ENCODE peak calls at places on chromosomes 6 and 20, in six cellular contexts. Q is fibroblast of lung; H is effector memory CD8-positive, alpha-beta T cell; E is glomerular endothelial cell; D is NCI-H1417; C is NCI-H2171. N is an unnamed sample.

GRCh38 chr6:111741177-111741952 is 131.9 kb downstream of the FYN start:
- DNase-seq in Q (no peak), H (no peak), E (no peak), D (no peak), C (no peak), N (no peak)

GRCh38 chr6:6723792-6724318 is 135.3 kb downstream of the LY86 start:
- DNase-seq in Q (no peak), H (no peak), E (peak), D (no peak), C (no peak), N (no peak)

GRCh38 chr20:51014797-51015722 is 7.8 kb downstream of the KCNG1 start:
- DNase-seq in Q (peak), H (no peak), E (no peak), D (peak), C (no peak), N (peak)

GRCh38 chr20:62506087-62506486 is 30.3 kb upstream of the GATA5 start:
- DNase-seq in Q (no peak), H (no peak), E (no peak), D (no peak), C (no peak), N (no peak)

GRCh38 chr6:169959129-169960002 is 207.9 kb downstream of the ERMARD start:
- DNase-seq in Q (no peak), H (peak), E (no peak), D (peak), C (peak), N (no peak)

GRCh38 chr20:4235512-4236043 is 220.2 kb upstream of the RNF24 start:
- DNase-seq in Q (no peak), H (no peak), E (no peak), D (no peak), C (no peak), N (no peak)

GRCh38 chr6:144286503-144287393 is 1.6 kb downstream of the UTRN start:
- DNase-seq in Q (peak), H (peak), E (no peak), D (peak), C (no peak), N (peak)

GRCh38 chr20:58659841-58660240 is 8.8 kb downstream of the STX16 start:
- DNase-seq in Q (no peak), H (no peak), E (no peak), D (peak), C (no peak), N (no peak)